ENCODE peak calls at places on chromosome 15, in eight cellular contexts. One of them, this sample, is unnamed. For H3K36me3 and H3K27me3, the result is how much of the 10 kb centered on the place peaks cover.

GRCh38 chr15:68650901-68651709 is 72.3 kb downstream of the CORO2B start:
- DNase-seq in upper lobe of right lung: peak
- DNase-seq in A673: peak
- DNase-seq in MM.1S: peak
- DNase-seq in GM23248: no peak
- DNase-seq in cardiac muscle cell: peak
- DNase-seq in left lung: no peak
- DNase-seq in adipocyte: no peak
- DNase-seq in this sample: no peak

GRCh38 chr15:48806151-48806550 is 4.7 kb downstream of the CEP152 start:
- DNase-seq in left lung: no peak
- DNase-seq in adipocyte: no peak
- DNase-seq in A673: peak
- DNase-seq in upper lobe of right lung: no peak
- DNase-seq in cardiac muscle cell: peak
- DNase-seq in GM23248: peak
- DNase-seq in MM.1S: no peak
- DNase-seq in this sample: peak

GRCh38 chr15:90838066-90838465 is 30.3 kb upstream of the FURIN start:
- DNase-seq in left lung: no peak
- DNase-seq in MM.1S: no peak
- DNase-seq in A673: no peak
- DNase-seq in GM23248: no peak
- DNase-seq in adipocyte: no peak
- DNase-seq in cardiac muscle cell: no peak
- DNase-seq in upper lobe of right lung: no peak
- DNase-seq in this sample: no peak

GRCh38 chr15:99486371-99487336 is 79.1 kb upstream of the MEF2A start:
- DNase-seq in left lung: peak
- DNase-seq in adipocyte: peak
- DNase-seq in GM23248: peak
- DNase-seq in upper lobe of right lung: peak
- DNase-seq in cardiac muscle cell: peak
- DNase-seq in A673: peak
- DNase-seq in MM.1S: no peak
- DNase-seq in this sample: peak

GRCh38 chr15:94253742-94254141 is 22.4 kb downstream of the MCTP2 start:
- DNase-seq in MM.1S: peak
- DNase-seq in left lung: no peak
- DNase-seq in adipocyte: no peak
- DNase-seq in GM23248: no peak
- DNase-seq in A673: no peak
- DNase-seq in upper lobe of right lung: no peak
- DNase-seq in cardiac muscle cell: no peak
- DNase-seq in this sample: no peak

GRCh38 chr15:51076898-51077564 is 17.7 kb downstream of the TNFAIP8L3 start:
- DNase-seq in left lung: peak
- DNase-seq in MM.1S: peak
- DNase-seq in upper lobe of right lung: peak
- DNase-seq in GM23248: no peak
- DNase-seq in A673: no peak
- DNase-seq in adipocyte: no peak
- DNase-seq in cardiac muscle cell: peak
- DNase-seq in this sample: peak

GRCh38 chr15:79990997-79991334 is 20.0 kb upstream of the BCL2A1 start:
- DNase-seq in adipocyte: no peak
- DNase-seq in A673: no peak
- DNase-seq in upper lobe of right lung: no peak
- DNase-seq in MM.1S: no peak
- DNase-seq in left lung: no peak
- DNase-seq in GM23248: no peak
- DNase-seq in cardiac muscle cell: no peak
- DNase-seq in this sample: no peak

GRCh38 chr15:70533931-70534742 is 229.2 kb downstream of the UACA start:
- DNase-seq in A673: peak
- DNase-seq in MM.1S: no peak
- DNase-seq in GM23248: peak
- DNase-seq in cardiac muscle cell: no peak
- DNase-seq in upper lobe of right lung: no peak
- DNase-seq in left lung: no peak
- DNase-seq in adipocyte: no peak
- DNase-seq in this sample: no peak

GRCh38 chr15:85777291-85778106 is 17.2 kb downstream of the KLHL25 start:
- DNase-seq in MM.1S: no peak
- DNase-seq in GM23248: no peak
- DNase-seq in A673: no peak
- DNase-seq in cardiac muscle cell: no peak
- DNase-seq in upper lobe of right lung: peak
- DNase-seq in adipocyte: no peak
- DNase-seq in left lung: peak
- DNase-seq in this sample: no peak

GRCh38 chr15:29672923-29673809 is 149.1 kb downstream of the TJP1 start:
- DNase-seq in MM.1S: no peak
- DNase-seq in GM23248: no peak
- DNase-seq in cardiac muscle cell: peak
- DNase-seq in upper lobe of right lung: no peak
- DNase-seq in A673: no peak
- DNase-seq in left lung: no peak
- DNase-seq in adipocyte: no peak
- DNase-seq in this sample: no peak

GRCh38 chr15:76060098-76060989 is 559 bp downstream of the TMEM266 start:
- DNase-seq in upper lobe of right lung: no peak
- DNase-seq in MM.1S: peak
- DNase-seq in cardiac muscle cell: no peak
- DNase-seq in adipocyte: no peak
- DNase-seq in A673: no peak
- DNase-seq in left lung: no peak
- DNase-seq in GM23248: no peak
- DNase-seq in this sample: no peak

GRCh38 chr15:67186688-67187087 is 67.8 kb downstream of the AAGAB start:
- DNase-seq in MM.1S: no peak
- DNase-seq in adipocyte: no peak
- DNase-seq in GM23248: no peak
- DNase-seq in cardiac muscle cell: no peak
- DNase-seq in upper lobe of right lung: no peak
- DNase-seq in left lung: no peak
- DNase-seq in A673: no peak
- DNase-seq in this sample: no peak

GRCh38 chr15:67185621-67186225 is 68.7 kb downstream of the AAGAB start:
- DNase-seq in upper lobe of right lung: no peak
- DNase-seq in A673: no peak
- DNase-seq in MM.1S: peak
- DNase-seq in cardiac muscle cell: peak
- DNase-seq in left lung: no peak
- DNase-seq in GM23248: peak
- DNase-seq in adipocyte: no peak
- DNase-seq in this sample: no peak

GRCh38 chr15:67185051-67185450 is 69.4 kb downstream of the AAGAB start:
- DNase-seq in left lung: no peak
- DNase-seq in GM23248: no peak
- DNase-seq in adipocyte: no peak
- DNase-seq in A673: no peak
- DNase-seq in MM.1S: no peak
- DNase-seq in cardiac muscle cell: no peak
- DNase-seq in upper lobe of right lung: no peak
- DNase-seq in this sample: no peak

GRCh38 chr15:67187351-67187854 is 67.1 kb downstream of the AAGAB start:
- DNase-seq in GM23248: peak
- DNase-seq in MM.1S: no peak
- DNase-seq in adipocyte: no peak
- DNase-seq in A673: no peak
- DNase-seq in left lung: no peak
- DNase-seq in cardiac muscle cell: no peak
- DNase-seq in upper lobe of right lung: no peak
- DNase-seq in this sample: peak

GRCh38 chr15:67186226-67186649 is 68.2 kb downstream of the AAGAB start:
- DNase-seq in adipocyte: no peak
- DNase-seq in left lung: no peak
- DNase-seq in A673: no peak
- DNase-seq in MM.1S: no peak
- DNase-seq in upper lobe of right lung: no peak
- DNase-seq in cardiac muscle cell: peak
- DNase-seq in GM23248: peak
- DNase-seq in this sample: no peak
- H3K36me3 ChIP-seq in adipocyte: under half
- H3K36me3 ChIP-seq in left lung: under half
- H3K36me3 ChIP-seq in A673: under half
- H3K36me3 ChIP-seq in MM.1S: under half
- H3K36me3 ChIP-seq in upper lobe of right lung: under half
- H3K36me3 ChIP-seq in cardiac muscle cell: under half
- H3K36me3 ChIP-seq in GM23248: under half
- H3K36me3 ChIP-seq in this sample: half or more

DNA sequence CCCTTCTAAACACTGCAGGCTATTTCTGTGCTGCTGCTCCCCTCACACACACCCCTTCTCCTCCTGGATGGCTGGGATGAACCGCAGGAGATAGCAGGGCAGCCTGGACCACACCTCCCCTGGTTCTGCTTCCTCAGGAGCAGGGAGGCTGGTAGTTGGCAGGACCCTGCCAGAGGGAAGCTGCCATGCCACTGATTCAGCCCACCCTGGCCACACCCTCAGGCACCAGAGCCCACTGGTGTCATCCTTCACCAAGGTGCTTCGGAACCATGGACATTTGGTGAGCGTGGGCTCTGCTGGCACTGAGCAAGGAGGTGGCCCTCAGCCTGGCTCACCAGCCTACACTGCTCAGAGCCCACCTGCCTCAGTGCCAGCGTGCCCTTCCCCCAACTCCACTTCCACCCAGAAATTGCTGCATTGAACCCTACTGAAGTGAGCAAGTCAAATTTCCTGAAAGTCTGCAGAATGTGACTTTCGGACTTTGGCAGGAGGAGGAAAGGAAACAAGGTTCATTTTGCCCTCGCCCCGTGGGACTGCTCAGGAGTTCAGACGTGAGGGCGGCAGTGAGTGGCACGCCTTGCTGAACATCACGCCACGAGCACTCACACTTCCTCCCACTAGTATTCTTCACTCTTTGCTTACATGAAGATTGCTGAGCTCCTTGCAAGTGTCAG is 26.3 kb downstream of the BMF start:
- DNase-seq in adipocyte: no peak
- DNase-seq in upper lobe of right lung: no peak
- DNase-seq in cardiac muscle cell: no peak
- DNase-seq in A673: no peak
- DNase-seq in left lung: no peak
- DNase-seq in GM23248: no peak
- DNase-seq in MM.1S: no peak
- DNase-seq in this sample: no peak
- H3K4me3 ChIP-seq in adipocyte: peak
- H3K4me3 ChIP-seq in upper lobe of right lung: peak
- H3K4me3 ChIP-seq in cardiac muscle cell: no peak
- H3K4me3 ChIP-seq in A673: no peak
- H3K4me3 ChIP-seq in left lung: peak
- H3K4me3 ChIP-seq in GM23248: peak
- H3K4me3 ChIP-seq in MM.1S: peak
- H3K4me3 ChIP-seq in this sample: no peak

GRCh38 chr15:65962187-65962586 is 92.9 kb downstream of the RAB11A start:
- DNase-seq in upper lobe of right lung: no peak
- DNase-seq in adipocyte: peak
- DNase-seq in left lung: no peak
- DNase-seq in A673: no peak
- DNase-seq in MM.1S: no peak
- DNase-seq in cardiac muscle cell: no peak
- DNase-seq in GM23248: no peak
- DNase-seq in this sample: no peak
- H3K27me3 ChIP-seq in upper lobe of right lung: under half
- H3K27me3 ChIP-seq in adipocyte: half or more
- H3K27me3 ChIP-seq in left lung: under half
- H3K27me3 ChIP-seq in A673: under half
- H3K27me3 ChIP-seq in MM.1S: under half
- H3K27me3 ChIP-seq in cardiac muscle cell: under half
- H3K27me3 ChIP-seq in GM23248: half or more
- H3K27me3 ChIP-seq in this sample: under half

DNA sequence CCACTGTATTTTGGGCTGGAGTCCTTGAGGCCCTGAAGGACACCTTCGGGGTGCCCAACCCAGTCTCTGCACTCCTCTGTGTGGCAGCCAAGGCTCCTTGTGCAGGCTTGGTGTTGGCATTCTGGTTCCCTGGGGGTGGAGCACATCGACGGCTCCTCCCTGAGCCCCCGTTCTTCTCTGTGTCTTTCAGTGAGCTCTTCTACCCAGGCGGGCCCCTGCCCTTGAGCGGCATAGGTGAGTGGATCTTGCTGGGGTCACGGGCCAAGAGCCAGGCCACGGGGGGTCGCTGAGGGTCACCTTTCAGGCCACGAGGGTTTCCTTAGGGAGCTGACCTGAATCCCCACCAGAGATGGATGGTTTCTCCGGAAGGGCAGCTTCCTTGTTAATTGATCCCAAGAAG is 234.8 kb downstream of the SNRPN start:
- DNase-seq in MM.1S: no peak
- DNase-seq in left lung: no peak
- DNase-seq in adipocyte: no peak
- DNase-seq in cardiac muscle cell: no peak
- DNase-seq in GM23248: no peak
- DNase-seq in A673: no peak
- DNase-seq in upper lobe of right lung: no peak
- DNase-seq in this sample: no peak
- H3K36me3 ChIP-seq in MM.1S: under half
- H3K36me3 ChIP-seq in left lung: under half
- H3K36me3 ChIP-seq in adipocyte: under half
- H3K36me3 ChIP-seq in cardiac muscle cell: under half
- H3K36me3 ChIP-seq in GM23248: under half
- H3K36me3 ChIP-seq in A673: under half
- H3K36me3 ChIP-seq in upper lobe of right lung: under half
- H3K36me3 ChIP-seq in this sample: under half

DNA sequence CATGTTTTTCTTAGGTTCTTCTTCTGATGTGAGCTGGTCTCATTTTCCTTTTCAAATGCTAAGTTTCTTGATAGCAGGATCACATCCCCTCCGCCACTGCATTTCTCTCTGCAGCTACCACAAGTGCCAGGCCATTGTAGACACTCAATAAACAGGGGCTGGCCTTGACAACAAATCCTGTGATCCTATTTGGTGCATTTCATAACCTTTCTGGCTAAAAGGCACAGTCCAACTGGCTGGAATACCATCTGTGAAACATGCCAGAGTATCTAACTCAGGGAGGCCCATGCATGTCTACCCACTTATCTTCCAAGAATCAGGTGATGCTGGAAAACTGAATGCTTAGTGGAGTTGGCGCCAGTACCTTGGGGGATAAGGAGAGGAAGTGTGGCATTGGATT is 85.2 kb upstream of the NR2F2 start:
- DNase-seq in GM23248: no peak
- DNase-seq in left lung: no peak
- DNase-seq in adipocyte: no peak
- DNase-seq in A673: no peak
- DNase-seq in cardiac muscle cell: no peak
- DNase-seq in upper lobe of right lung: no peak
- DNase-seq in MM.1S: no peak
- DNase-seq in this sample: no peak
- H3K4me3 ChIP-seq in GM23248: no peak
- H3K4me3 ChIP-seq in left lung: no peak
- H3K4me3 ChIP-seq in adipocyte: no peak
- H3K4me3 ChIP-seq in A673: no peak
- H3K4me3 ChIP-seq in cardiac muscle cell: no peak
- H3K4me3 ChIP-seq in upper lobe of right lung: no peak
- H3K4me3 ChIP-seq in MM.1S: no peak
- H3K4me3 ChIP-seq in this sample: no peak

This sample was measured in MG63.